ENCODE peak calls at places on chromosomes 7 and 10, in five cellular contexts. One of them, this sample, is unnamed.

GRCh38 chr10:26755443-26755903 is 58.0 kb downstream of the PDSS1 start:
- DNase-seq in neuronal stem cell: no peak
- DNase-seq in mesendoderm: peak; percentile 46
- DNase-seq in H1: no peak
- DNase-seq in mesenchymal stem cell: peak; percentile 61
- DNase-seq in this sample: no peak

GRCh38 chr7:136890379-136890778 is 21.9 kb downstream of the CHRM2 start:
- DNase-seq in H1: no peak
- DNase-seq in mesendoderm: no peak
- DNase-seq in neuronal stem cell: no peak
- DNase-seq in mesenchymal stem cell: peak; percentile 15
- DNase-seq in this sample: no peak

GRCh38 chr10:84172435-84173356 is 905 bp upstream of the GPR15LG start:
- DNase-seq in mesenchymal stem cell: no peak
- DNase-seq in H1: peak; percentile 26
- DNase-seq in neuronal stem cell: no peak
- DNase-seq in mesendoderm: no peak
- DNase-seq in this sample: no peak

GRCh38 chr10:120015064-120015463 is 122.5 kb downstream of the SEC23IP start:
- DNase-seq in mesendoderm: no peak
- DNase-seq in neuronal stem cell: no peak
- DNase-seq in mesenchymal stem cell: no peak
- DNase-seq in H1: no peak
- DNase-seq in this sample: no peak

GRCh38 chr10:16933799-16934198 is 116.6 kb upstream of the RSU1 start:
- DNase-seq in neuronal stem cell: no peak
- DNase-seq in mesendoderm: no peak
- DNase-seq in mesenchymal stem cell: peak; percentile 40
- DNase-seq in H1: no peak
- DNase-seq in this sample: no peak

GRCh38 chr7:152853236-152853635 is 93.7 kb downstream of the ACTR3B start:
- DNase-seq in neuronal stem cell: no peak
- DNase-seq in mesenchymal stem cell: no peak
- DNase-seq in H1: peak; percentile 16
- DNase-seq in mesendoderm: no peak
- DNase-seq in this sample: no peak

GRCh38 chr7:148492157-148492860 is 98.3 kb upstream of the C7orf33 start:
- DNase-seq in H1: no peak
- DNase-seq in neuronal stem cell: no peak
- DNase-seq in mesendoderm: no peak
- DNase-seq in mesenchymal stem cell: no peak
- DNase-seq in this sample: no peak

GRCh38 chr10:5343561-5343960 is 21.2 kb upstream of the UCN3 start:
- DNase-seq in H1: no peak
- DNase-seq in mesenchymal stem cell: peak; percentile 11
- DNase-seq in neuronal stem cell: no peak
- DNase-seq in mesendoderm: peak; percentile 21
- DNase-seq in this sample: no peak

GRCh38 chr10:27252267-27253000 is 11.8 kb upstream of the ACBD5 start:
- DNase-seq in neuronal stem cell: no peak
- DNase-seq in H1: peak; percentile 96
- DNase-seq in mesenchymal stem cell: peak; percentile 31
- DNase-seq in mesendoderm: peak; percentile 78
- DNase-seq in this sample: peak; percentile 95

GRCh38 chr7:12913002-12913401 is 225.6 kb downstream of the ARL4A start:
- DNase-seq in neuronal stem cell: no peak
- DNase-seq in mesenchymal stem cell: no peak
- DNase-seq in mesendoderm: no peak
- DNase-seq in H1: no peak
- DNase-seq in this sample: no peak

GRCh38 chr10:69364232-69364631 is 52.5 kb downstream of the TACR2 start:
- DNase-seq in mesenchymal stem cell: no peak
- DNase-seq in H1: no peak
- DNase-seq in mesendoderm: no peak
- DNase-seq in neuronal stem cell: no peak
- DNase-seq in this sample: no peak

GRCh38 chr7:29310625-29311024 is 116.0 kb downstream of the CHN2 start:
- DNase-seq in H1: no peak
- DNase-seq in neuronal stem cell: no peak
- DNase-seq in mesendoderm: no peak
- DNase-seq in mesenchymal stem cell: no peak
- DNase-seq in this sample: no peak

GRCh38 chr7:74013539-74014272 is 14.3 kb upstream of the ELN start:
- DNase-seq in neuronal stem cell: no peak
- DNase-seq in H1: no peak
- DNase-seq in mesenchymal stem cell: no peak
- DNase-seq in mesendoderm: no peak
- DNase-seq in this sample: no peak

GRCh38 chr10:95445837-95446347 is 115.3 kb downstream of the SORBS1 start:
- DNase-seq in H1: peak; percentile 70
- DNase-seq in neuronal stem cell: peak; percentile 40
- DNase-seq in mesendoderm: peak; percentile 94
- DNase-seq in mesenchymal stem cell: peak; percentile 75
- DNase-seq in this sample: peak; percentile 80

GRCh38 chr10:71817831-71818268 is 33.2 kb downstream of the PSAP start:
- DNase-seq in mesenchymal stem cell: no peak
- DNase-seq in H1: no peak
- DNase-seq in neuronal stem cell: no peak
- DNase-seq in mesendoderm: no peak
- DNase-seq in this sample: no peak

GRCh38 chr10:593901-594457 is 95.5 kb downstream of the DIP2C start:
- DNase-seq in mesendoderm: no peak
- DNase-seq in H1: no peak
- DNase-seq in neuronal stem cell: no peak
- DNase-seq in mesenchymal stem cell: no peak
- DNase-seq in this sample: no peak
- H2BK15ac ChIP-seq in mesendoderm: no peak overlapping the region
- H2BK15ac ChIP-seq in H1: no peak overlapping the region
- H2BK15ac ChIP-seq in neuronal stem cell: no peak overlapping the region
- H2BK15ac ChIP-seq in mesenchymal stem cell: no peak overlapping the region
- H2BK15ac ChIP-seq in this sample: no peak overlapping the region

GRCh38 chr7:150383710-150384397 is 4.7 kb downstream of the ZNF775 start:
- DNase-seq in mesendoderm: peak; percentile 98
- DNase-seq in neuronal stem cell: peak; percentile 94
- DNase-seq in H1: peak; percentile 92
- DNase-seq in mesenchymal stem cell: no peak
- DNase-seq in this sample: peak; percentile 99
- H3K18ac ChIP-seq in mesendoderm: peak overlapping the region; percentile 33
- H3K18ac ChIP-seq in neuronal stem cell: peak overlapping the region; percentile 100
- H3K18ac ChIP-seq in H1: peak overlapping the region; percentile 97
- H3K18ac ChIP-seq in mesenchymal stem cell: no peak overlapping the region
- H3K18ac ChIP-seq in this sample: peak overlapping the region; percentile 73

DNA sequence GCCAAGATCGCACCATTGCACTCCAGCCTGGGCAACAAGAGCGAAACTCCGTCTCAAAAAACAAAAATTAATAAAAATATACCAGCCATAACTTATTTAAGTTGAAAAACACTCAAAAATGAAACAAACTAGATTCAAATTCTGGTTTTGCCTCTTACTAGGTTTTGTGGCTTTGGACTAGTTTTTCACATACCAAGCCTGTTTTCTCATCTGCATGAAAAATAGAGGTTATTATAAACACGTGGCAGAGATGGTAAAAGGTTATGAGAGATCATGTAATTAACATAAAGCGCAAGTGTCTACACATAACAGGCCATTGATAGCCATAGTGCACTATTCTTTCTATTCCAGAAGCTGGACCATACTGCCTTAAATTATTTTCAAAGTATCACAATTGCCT is 35.5 kb upstream of the CABCOCO1 start:
- DNase-seq in neuronal stem cell: no peak
- DNase-seq in mesendoderm: no peak
- DNase-seq in mesenchymal stem cell: no peak
- DNase-seq in H1: no peak
- DNase-seq in this sample: no peak
- H2BK15ac ChIP-seq in neuronal stem cell: no peak overlapping the region
- H2BK15ac ChIP-seq in mesendoderm: no peak overlapping the region
- H2BK15ac ChIP-seq in mesenchymal stem cell: no peak overlapping the region
- H2BK15ac ChIP-seq in H1: no peak overlapping the region
- H2BK15ac ChIP-seq in this sample: no peak overlapping the region

DNA sequence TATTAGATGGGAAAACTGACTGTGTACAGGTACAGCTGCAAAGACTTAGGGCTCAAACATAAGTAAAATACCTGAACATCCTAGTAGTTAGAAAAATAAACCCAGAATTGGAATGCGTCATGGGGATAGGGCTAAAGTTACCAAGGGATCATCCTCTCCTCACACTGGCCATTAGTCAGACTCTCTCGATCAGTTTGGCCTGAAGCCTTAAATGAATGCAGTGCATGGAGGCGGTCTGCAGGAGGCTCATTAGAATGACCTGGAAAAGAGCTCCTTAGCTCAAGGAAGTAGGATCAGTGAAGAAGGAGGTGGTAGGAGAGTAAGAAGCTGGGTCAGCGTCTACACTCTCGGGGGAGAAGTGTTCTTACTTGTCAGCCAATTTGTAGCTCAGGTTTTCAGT is 35.3 kb downstream of the DENND2A start:
- DNase-seq in H1: no peak
- DNase-seq in mesenchymal stem cell: peak; percentile 86
- DNase-seq in neuronal stem cell: no peak
- DNase-seq in mesendoderm: peak; percentile 73
- DNase-seq in this sample: peak; percentile 47
- H3K18ac ChIP-seq in H1: no peak overlapping the region
- H3K18ac ChIP-seq in mesenchymal stem cell: no peak overlapping the region
- H3K18ac ChIP-seq in neuronal stem cell: no peak overlapping the region
- H3K18ac ChIP-seq in mesendoderm: no peak overlapping the region
- H3K18ac ChIP-seq in this sample: no peak overlapping the region

GRCh38 chr7:50533849-50534248 is 31.4 kb downstream of the DDC start:
- DNase-seq in H1: no peak
- DNase-seq in mesendoderm: no peak
- DNase-seq in mesenchymal stem cell: peak; percentile 4
- DNase-seq in neuronal stem cell: no peak
- DNase-seq in this sample: no peak
- H2BK15ac ChIP-seq in H1: no peak overlapping the region
- H2BK15ac ChIP-seq in mesendoderm: no peak overlapping the region
- H2BK15ac ChIP-seq in mesenchymal stem cell: no peak overlapping the region
- H2BK15ac ChIP-seq in neuronal stem cell: no peak overlapping the region
- H2BK15ac ChIP-seq in this sample: no peak overlapping the region

DNA sequence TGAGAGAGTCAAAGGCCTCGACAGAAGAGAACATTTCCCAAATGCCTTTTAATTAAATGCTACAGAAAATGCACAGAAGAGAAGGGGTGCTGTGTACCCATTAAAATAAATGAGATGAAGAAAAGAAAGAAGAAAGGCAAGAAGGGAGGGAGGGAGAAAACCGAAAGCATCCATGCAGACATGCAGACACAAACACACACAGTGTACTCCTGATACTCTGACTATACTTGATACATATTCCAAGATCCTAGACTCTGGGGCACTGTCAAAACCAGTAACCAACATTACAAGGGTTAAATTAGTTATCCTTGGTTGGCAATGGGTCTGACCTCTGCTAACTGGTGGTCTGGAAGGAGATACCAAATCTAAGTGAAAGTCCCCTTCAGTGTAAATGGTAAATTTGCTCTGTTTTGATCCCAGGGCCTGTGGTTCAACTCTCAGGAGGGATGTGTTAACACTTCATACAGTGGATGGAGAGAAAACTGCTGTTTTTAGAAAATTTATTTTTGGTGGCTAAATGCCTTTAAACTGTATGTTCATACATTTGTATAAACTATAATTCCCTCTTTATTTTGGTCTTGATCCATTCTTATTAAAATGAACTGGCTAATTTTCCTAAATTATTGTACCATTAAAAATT is 241.3 kb downstream of the GLI3 start:
- DNase-seq in H1: no peak
- DNase-seq in mesenchymal stem cell: no peak
- DNase-seq in mesendoderm: no peak
- DNase-seq in neuronal stem cell: no peak
- DNase-seq in this sample: no peak
- H3K18ac ChIP-seq in H1: no peak overlapping the region
- H3K18ac ChIP-seq in mesenchymal stem cell: no peak overlapping the region
- H3K18ac ChIP-seq in mesendoderm: no peak overlapping the region
- H3K18ac ChIP-seq in neuronal stem cell: no peak overlapping the region
- H3K18ac ChIP-seq in this sample: no peak overlapping the region

DNA sequence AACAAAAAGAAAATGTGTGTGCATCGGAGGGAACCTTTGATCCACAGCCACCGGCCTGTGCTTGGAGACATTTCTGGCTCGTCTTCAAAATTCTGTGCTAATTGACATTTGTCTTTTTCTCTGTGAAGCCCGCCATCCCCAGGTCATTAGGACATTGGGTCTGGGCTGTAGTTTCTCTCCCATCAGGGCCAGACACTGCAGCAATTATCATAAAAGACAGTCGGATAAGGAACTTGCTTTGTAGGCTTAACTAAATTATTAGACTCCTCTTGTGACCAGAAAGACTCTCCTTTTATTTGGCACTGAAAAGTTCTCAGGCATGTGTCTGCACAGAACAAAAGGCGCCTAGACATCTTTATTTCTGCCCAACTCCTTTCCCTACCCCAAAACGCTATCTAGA is 49.1 kb upstream of the NPTX2 start:
- DNase-seq in mesenchymal stem cell: no peak
- DNase-seq in mesendoderm: no peak
- DNase-seq in neuronal stem cell: no peak
- DNase-seq in H1: no peak
- DNase-seq in this sample: no peak
- H2BK15ac ChIP-seq in mesenchymal stem cell: no peak overlapping the region
- H2BK15ac ChIP-seq in mesendoderm: no peak overlapping the region
- H2BK15ac ChIP-seq in neuronal stem cell: no peak overlapping the region
- H2BK15ac ChIP-seq in H1: no peak overlapping the region
- H2BK15ac ChIP-seq in this sample: no peak overlapping the region

DNA sequence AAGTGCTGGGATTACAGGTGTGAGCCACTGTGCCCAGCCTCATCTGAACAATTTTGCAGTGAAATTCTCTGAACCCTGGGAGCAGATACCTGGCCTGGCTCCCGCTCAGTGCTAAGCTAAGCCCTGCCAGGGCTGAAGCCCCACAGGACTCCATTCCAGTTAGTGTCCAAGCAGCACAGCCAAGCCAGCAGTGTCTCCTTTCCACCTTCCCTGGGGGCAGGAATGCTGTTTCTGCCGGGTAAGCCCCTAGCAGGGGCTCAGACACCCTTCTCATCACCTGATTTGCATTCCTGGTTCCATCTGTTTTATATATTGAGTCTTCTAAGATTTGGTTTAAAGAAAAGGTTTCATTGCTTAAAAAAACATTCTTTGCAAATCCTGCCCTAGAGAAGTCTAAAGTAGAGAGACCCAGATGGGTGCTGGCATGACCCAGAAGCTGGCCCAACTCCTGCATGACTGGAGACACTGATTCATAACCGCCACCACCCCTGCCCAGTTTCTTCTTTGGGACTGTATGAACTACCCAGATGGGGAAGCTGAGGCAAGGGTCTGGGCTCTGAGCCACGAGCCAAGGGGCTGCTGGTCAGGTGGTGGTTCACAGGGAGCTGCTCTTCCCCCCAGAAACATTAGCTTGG is 14.0 kb downstream of the SLC13A4 start:
- DNase-seq in mesendoderm: peak; percentile 68
- DNase-seq in H1: no peak
- DNase-seq in mesenchymal stem cell: no peak
- DNase-seq in neuronal stem cell: no peak
- DNase-seq in this sample: no peak
- H3K18ac ChIP-seq in mesendoderm: peak overlapping the region; percentile 11
- H3K18ac ChIP-seq in H1: no peak overlapping the region
- H3K18ac ChIP-seq in mesenchymal stem cell: no peak overlapping the region
- H3K18ac ChIP-seq in neuronal stem cell: peak overlapping the region; percentile 77
- H3K18ac ChIP-seq in this sample: no peak overlapping the region

GRCh38 chr10:2887391-2888070 is 179.8 kb upstream of the PFKP start:
- DNase-seq in H1: no peak
- DNase-seq in neuronal stem cell: no peak
- DNase-seq in mesenchymal stem cell: no peak
- DNase-seq in mesendoderm: no peak
- DNase-seq in this sample: no peak
- H2BK15ac ChIP-seq in H1: no peak overlapping the region
- H2BK15ac ChIP-seq in neuronal stem cell: no peak overlapping the region
- H2BK15ac ChIP-seq in mesenchymal stem cell: no peak overlapping the region
- H2BK15ac ChIP-seq in mesendoderm: no peak overlapping the region
- H2BK15ac ChIP-seq in this sample: no peak overlapping the region

GRCh38 chr7:102082693-102083385 is 203.8 kb upstream of the SH2B2 start:
- DNase-seq in mesenchymal stem cell: no peak
- DNase-seq in H1: no peak
- DNase-seq in mesendoderm: no peak
- DNase-seq in neuronal stem cell: no peak
- DNase-seq in this sample: no peak
- H3K18ac ChIP-seq in mesenchymal stem cell: no peak overlapping the region
- H3K18ac ChIP-seq in H1: no peak overlapping the region
- H3K18ac ChIP-seq in mesendoderm: no peak overlapping the region
- H3K18ac ChIP-seq in neuronal stem cell: no peak overlapping the region
- H3K18ac ChIP-seq in this sample: no peak overlapping the region

This sample was measured in H9.